ENCODE peak calls at places on chromosome 15, in four cellular contexts. Y is IMR-90, T is mesendoderm, H is H1. F is an unnamed sample.

GRCh38 chr15:66862878-66863335 is 160.9 kb downstream of the SMAD6 start:
- DNase-seq in H (peak), T (peak), Y (peak), F (peak)

GRCh38 chr15:35306361-35306981 is 221.4 kb upstream of the NANOGP8 start:
- DNase-seq in Y (peak), H (no peak), T (peak), F (no peak)

GRCh38 chr15:88956263-88956662 is 43.1 kb upstream of the MFGE8 start:
- DNase-seq in Y (no peak), H (no peak), T (no peak), F (no peak)

GRCh38 chr15:67822537-67823370 is 2.6 kb upstream of the SKOR1 start:
- DNase-seq in T (no peak), Y (no peak), H (no peak), F (peak)

GRCh38 chr15:98938804-98939203 is 68.8 kb downstream of the PGPEP1L start:
- DNase-seq in Y (no peak), H (no peak), T (no peak), F (no peak)

GRCh38 chr15:76961277-76962010 is 29.9 kb downstream of the RCN2 start:
- DNase-seq in T (peak), H (no peak), Y (no peak), F (no peak)

GRCh38 chr15:74403981-74404563 is 29.7 kb downstream of the SEMA7A start:
- DNase-seq in H (no peak), Y (no peak), T (no peak), F (no peak)

GRCh38 chr15:50940506-50940905 is 32.0 kb downstream of the AP4E1 start:
- DNase-seq in T (no peak), Y (peak), H (no peak), F (no peak)

GRCh38 chr15:33581032-33581431 is 270.3 kb downstream of the RYR3 start:
- DNase-seq in T (peak), H (no peak), Y (peak), F (no peak)

GRCh38 chr15:42741710-42742109 is 4.8 kb upstream of the CDAN1 start:
- DNase-seq in H (no peak), Y (no peak), T (no peak), F (no peak)

GRCh38 chr15:56939257-56939656 is 20.8 kb downstream of the TCF12 start:
- DNase-seq in T (no peak), Y (peak), H (no peak), F (no peak)

GRCh38 chr15:81385110-81386076 is 11.4 kb upstream of the TMC3 start:
- DNase-seq in T (no peak), H (no peak), Y (no peak), F (no peak)

GRCh38 chr15:58221591-58222241 is 83.5 kb downstream of the AQP9 start:
- DNase-seq in T (peak), H (no peak), Y (peak), F (peak)

DNA sequence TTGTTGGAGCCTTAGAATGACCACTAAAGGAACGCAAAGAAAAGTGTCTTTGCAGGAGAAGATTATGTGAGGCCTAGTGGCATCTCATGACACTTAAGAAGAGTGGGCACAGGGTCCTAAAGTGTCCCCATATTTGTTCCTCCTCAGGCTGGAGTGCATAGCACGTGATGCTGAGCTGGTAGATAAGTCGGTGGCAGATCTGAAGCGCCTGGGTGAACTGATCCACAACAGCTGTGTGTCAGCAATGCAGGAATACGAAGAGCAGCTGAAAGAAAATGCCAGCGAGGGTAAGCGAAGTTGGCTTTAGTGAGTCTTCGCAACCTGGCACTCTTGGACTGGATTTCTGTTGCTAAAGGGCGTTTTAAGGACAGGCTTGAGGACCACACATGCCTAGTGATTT is 92.6 kb downstream of the CHD2 start:
- DNase-seq in T (no peak), Y (no peak), H (no peak), F (no peak)
- H3K56ac ChIP-seq in T (no peak), Y (no peak), H (no peak), F (no peak)

DNA sequence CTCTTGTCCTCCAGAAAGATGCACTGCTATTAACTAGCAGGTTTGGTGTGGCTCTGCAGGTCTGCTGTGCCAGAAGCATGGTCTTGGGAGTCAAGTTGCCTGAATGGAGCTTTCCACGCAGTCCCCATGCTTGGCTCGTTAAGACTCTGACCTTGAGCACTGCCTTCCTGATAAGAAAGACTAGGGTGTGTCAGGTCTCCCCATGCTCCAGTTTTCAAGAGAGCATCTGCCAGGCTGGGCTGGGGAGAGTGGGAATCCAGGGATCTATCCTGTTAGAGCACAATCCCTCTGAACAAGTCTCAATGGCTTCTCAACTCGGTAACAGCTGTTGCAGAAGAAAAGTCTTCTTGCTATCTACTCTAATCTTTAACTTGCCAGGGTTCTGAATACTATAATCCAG is 98.2 kb downstream of the TJP1 start:
- DNase-seq in H (no peak), T (no peak), Y (no peak), F (no peak)
- H3K56ac ChIP-seq in H (no peak), T (no peak), Y (no peak), F (no peak)

GRCh38 chr15:59879506-59879905 is 124.6 kb upstream of the FOXB1 start:
- DNase-seq in T (no peak), Y (peak), H (no peak), F (no peak)
- H3K56ac ChIP-seq in T (no peak), Y (no peak), H (no peak), F (no peak)

DNA sequence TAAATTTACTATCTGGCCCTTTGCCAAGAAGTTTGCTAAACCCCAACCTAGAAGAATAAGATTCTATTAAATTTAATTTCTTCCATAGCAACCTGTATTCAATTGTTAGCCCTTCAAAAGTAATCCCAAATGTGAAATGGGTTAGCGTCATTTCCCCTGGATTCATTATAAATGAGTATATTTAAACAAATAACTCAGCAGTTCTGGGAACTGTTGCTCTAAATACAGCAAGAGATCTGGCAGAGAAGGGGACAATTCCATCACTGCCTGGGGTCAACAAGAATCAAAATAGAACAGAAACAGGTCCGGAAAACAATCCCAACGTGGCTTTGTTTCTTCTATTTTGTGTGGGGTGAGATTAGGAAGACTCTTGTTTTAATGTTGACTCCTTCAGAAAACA is 56.7 kb downstream of the CERS3 start:
- DNase-seq in T (no peak), H (no peak), Y (no peak), F (no peak)
- H3K56ac ChIP-seq in T (no peak), H (no peak), Y (no peak), F (no peak)

F was measured in H9.